ENCODE peak calls at places on chromosomes 7 and 10, in four cellular contexts. B is mesenchymal stem cell, K is H1, D is IMR-90. X is an unnamed sample.

GRCh38 chr10:121597504-121598241 is 571 bp downstream of the FGFR2 start:
- DNase-seq in B (peak; percentile 21), K (peak; percentile 72), D (no peak), X (peak; percentile 45)

GRCh38 chr10:103766751-103767509 is 88.4 kb downstream of the SH3PXD2A start:
- DNase-seq in B (no peak), K (no peak), D (no peak), X (no peak)

GRCh38 chr7:64879800-64880199 is 23.3 kb upstream of the ZNF273 start:
- DNase-seq in B (no peak), K (no peak), D (no peak), X (no peak)

GRCh38 chr10:122931088-122931958 is 20.9 kb downstream of the FAM24A start:
- DNase-seq in B (no peak), K (no peak), D (peak; percentile 65), X (no peak)

GRCh38 chr7:69047166-69047760 is 551.0 kb upstream of the AUTS2 start:
- DNase-seq in B (no peak), K (peak; percentile 33), D (no peak), X (no peak)

GRCh38 chr10:69394020-69394419 is 22.7 kb downstream of the TACR2 start:
- DNase-seq in B (no peak), K (no peak), D (no peak), X (no peak)

GRCh38 chr10:74900297-74900696 is 73.9 kb downstream of the KAT6B start:
- DNase-seq in B (no peak), K (no peak), D (no peak), X (no peak)

GRCh38 chr10:4775808-4776207 is 50.2 kb upstream of the AKR1E2 start:
- DNase-seq in B (peak; percentile 84), K (no peak), D (peak; percentile 54), X (no peak)

GRCh38 chr10:14705548-14706234 is 69.0 kb downstream of the FAM107B start:
- DNase-seq in B (no peak), K (no peak), D (no peak), X (no peak)

DNA sequence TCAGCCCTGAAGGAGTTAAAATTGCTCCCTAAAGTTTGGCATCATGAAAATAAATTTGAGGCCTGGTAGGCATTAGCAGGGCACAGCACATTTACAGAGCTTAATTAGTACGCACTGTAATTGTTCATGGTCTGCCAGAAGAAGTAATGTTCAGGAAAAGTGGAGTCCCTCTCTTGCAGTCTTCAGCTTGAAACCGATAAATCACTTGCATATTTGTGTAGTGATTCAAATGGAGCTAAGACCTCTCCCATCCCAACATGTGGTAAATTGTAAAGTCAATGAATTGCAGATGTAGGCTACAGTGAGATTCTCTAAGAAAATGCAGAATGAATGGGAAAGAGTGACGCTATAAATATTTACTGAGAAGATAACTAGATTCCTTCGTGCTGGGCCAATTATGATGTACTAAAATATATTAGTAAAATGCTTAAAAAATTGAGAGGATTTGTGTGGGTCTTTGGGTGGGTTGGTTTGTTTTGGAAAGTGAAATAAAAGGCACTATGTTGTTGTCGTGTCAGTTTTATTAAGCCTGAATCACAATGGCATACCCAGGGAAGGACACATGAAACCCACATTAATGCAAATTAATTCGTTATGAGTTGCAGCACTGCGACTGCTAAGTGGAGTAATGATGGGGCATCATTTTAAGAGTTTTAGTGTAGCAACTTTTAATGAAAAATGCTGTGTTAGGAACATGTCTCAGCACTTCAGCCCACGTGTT is 8.4 kb downstream of the TCF7L2 start:
- DNase-seq in B (peak; percentile 91), K (no peak), D (peak; percentile 97), X (no peak)
- H3K4me3 ChIP-seq in B (peak overlapping the region; percentile 52), K (peak overlapping the region; percentile 19), D (no peak overlapping the region), X (no peak overlapping the region)

GRCh38 chr10:32189400-32190084 is 133.3 kb upstream of the KIF5B start:
- DNase-seq in B (peak; percentile 77), K (no peak), D (peak; percentile 35), X (no peak)
- H2BK120ac ChIP-seq in B (no peak overlapping the region), K (no peak overlapping the region), D (no peak overlapping the region), X (no peak overlapping the region)

DNA sequence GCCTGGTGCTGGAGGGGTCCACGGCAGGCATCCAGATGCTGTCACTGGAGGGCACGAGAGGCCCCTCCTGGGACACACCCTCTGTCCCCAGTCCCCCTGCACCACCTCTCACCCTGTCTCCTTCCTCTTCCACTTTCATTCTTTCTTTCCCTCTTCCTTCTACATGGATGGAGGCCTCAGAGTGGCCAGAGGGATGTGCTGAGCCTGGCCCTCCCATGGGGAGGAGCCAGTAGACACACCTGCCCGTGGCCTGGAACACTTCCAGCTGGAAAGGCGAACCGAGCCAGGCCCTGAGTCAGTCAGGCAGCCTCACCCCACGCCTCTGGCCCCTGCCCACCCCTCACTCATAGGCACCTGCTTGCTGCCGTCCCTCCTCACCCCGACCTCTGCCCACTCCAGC is 55.9 kb upstream of the MXI1 start:
- DNase-seq in B (no peak), K (peak; percentile 43), D (no peak), X (no peak)
- H3K4me3 ChIP-seq in B (no peak overlapping the region), K (no peak overlapping the region), D (no peak overlapping the region), X (no peak overlapping the region)

GRCh38 chr7:123653162-123653561 is 2.5 kb upstream of the LMOD2 start:
- DNase-seq in B (no peak), K (no peak), D (no peak), X (no peak)

GRCh38 chr7:123656544-123657303 is 1.1 kb downstream of the LMOD2 start:
- DNase-seq in B (no peak), K (no peak), D (no peak), X (no peak)

GRCh38 chr7:123657304-123657685 is 1.6 kb downstream of the LMOD2 start:
- DNase-seq in B (no peak), K (no peak), D (no peak), X (no peak)

GRCh38 chr7:123658023-123658422 is 2.4 kb downstream of the LMOD2 start:
- DNase-seq in B (no peak), K (no peak), D (no peak), X (no peak)

GRCh38 chr7:123655614-123656013 is at the start of gene LMOD2:
- DNase-seq in B (no peak), K (no peak), D (no peak), X (no peak)
- H2BK120ac ChIP-seq in B (no peak within 1 kb of the TSS), K (no peak within 1 kb of the TSS), D (no peak within 1 kb of the TSS), X (no peak within 1 kb of the TSS)

GRCh38 chr10:61451357-61451756 is 1.8 kb downstream of the TMEM26 start:
- DNase-seq in B (no peak), K (no peak), D (no peak), X (no peak)
- H3K4me3 ChIP-seq in B (no peak overlapping the region), K (no peak overlapping the region), D (no peak overlapping the region), X (no peak overlapping the region)

GRCh38 chr7:128530855-128531104 is 54.2 kb downstream of the METTL2B start:
- DNase-seq in B (no peak), K (no peak), D (no peak), X (no peak)
- H2BK120ac ChIP-seq in B (no peak overlapping the region), K (no peak overlapping the region), D (no peak overlapping the region), X (no peak overlapping the region)

DNA sequence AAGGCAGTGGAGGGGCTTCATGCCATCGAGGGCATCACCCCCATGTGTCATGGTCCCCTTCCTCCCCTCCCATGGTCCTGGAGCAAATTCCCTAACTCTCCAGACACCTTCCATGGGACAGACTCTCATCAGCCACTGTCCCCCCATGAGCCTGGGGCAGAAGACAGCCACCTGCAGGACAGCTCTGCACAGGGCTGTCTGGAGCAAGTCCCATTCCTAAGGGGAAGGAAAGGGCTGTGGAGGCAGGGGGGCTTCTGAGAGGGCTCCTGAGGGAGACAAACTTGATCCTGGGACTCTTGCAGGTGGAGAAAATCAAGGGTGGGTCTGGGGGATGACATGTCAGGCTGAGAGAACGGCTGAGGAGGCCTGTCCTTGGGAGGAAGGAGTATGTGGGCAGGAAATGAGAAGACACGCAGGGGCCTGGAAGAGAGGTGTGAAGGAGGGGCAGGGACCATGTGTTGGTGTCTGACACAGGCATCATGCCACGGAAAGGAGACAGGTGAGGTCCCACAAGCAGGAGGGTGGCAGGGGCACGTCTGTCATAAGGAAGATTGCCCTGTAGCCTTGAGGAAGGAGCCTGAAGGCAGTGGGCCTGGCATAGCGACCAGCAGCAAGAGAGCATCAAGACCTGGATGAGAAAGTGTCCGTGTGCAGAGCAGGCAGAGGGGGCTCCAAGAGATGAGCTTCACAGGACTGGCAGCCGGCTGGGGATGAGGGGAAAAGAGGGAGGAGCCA is 14.4 kb upstream of the GDF10 start:
- DNase-seq in B (no peak), K (no peak), D (no peak), X (no peak)
- H3K4me3 ChIP-seq in B (no peak overlapping the region), K (no peak overlapping the region), D (no peak overlapping the region), X (no peak overlapping the region)